ENCODE peak calls at places on chromosomes 3 and 15, in six cellular contexts. U is head of caudate nucleus; P is GM20000; Q is AG08396; J is stimulated activated CD4-positive, alpha-beta T cell treated with anti-CD3 and anti-CD28 coated beads, Interleukin-2, amount 100 ng/mL, for 48 hours; I is transverse colon. H is an unnamed sample.

GRCh38 chr3:3664916-3665315 is 134.3 kb upstream of the LRRN1 start:
- DNase-seq in Q (no peak), I (no peak), J (no peak), P (no peak), U (no peak), H (no peak)

GRCh38 chr3:184168363-184169120 is 6.1 kb upstream of the AP2M1 start:
- DNase-seq in J (no peak), Q (peak), P (no peak), U (peak), I (no peak), H (no peak)

GRCh38 chr15:94370197-94370987 is 139.0 kb downstream of the MCTP2 start:
- DNase-seq in I (no peak), J (no peak), P (no peak), U (no peak), Q (no peak), H (no peak)

GRCh38 chr15:59313703-59314332 is 58.9 kb downstream of the MYO1E start:
- DNase-seq in U (peak), I (peak), J (no peak), P (peak), Q (no peak), H (no peak)

GRCh38 chr3:129507181-129507831 is 21.1 kb upstream of the RHO start:
- DNase-seq in I (no peak), P (no peak), U (peak), Q (no peak), J (no peak), H (no peak)

GRCh38 chr15:57919754-57920153 is 145.8 kb downstream of the ALDH1A2 start:
- DNase-seq in Q (no peak), U (no peak), J (no peak), I (no peak), P (no peak), H (no peak)

GRCh38 chr3:86109434-86109833 is 881.5 kb downstream of the VGLL3 start:
- DNase-seq in U (no peak), P (no peak), Q (no peak), J (no peak), I (no peak), H (no peak)

GRCh38 chr15:80607288-80607980 is 87.7 kb upstream of the ABHD17C start:
- DNase-seq in J (no peak), U (peak), I (no peak), Q (no peak), P (no peak), H (no peak)

GRCh38 chr3:142228964-142229363 is 3.6 kb upstream of the GK5 start:
- DNase-seq in P (no peak), Q (no peak), I (no peak), U (no peak), J (no peak), H (no peak)

GRCh38 chr3:133992951-133993595 is 36.7 kb downstream of the SLCO2A1 start:
- DNase-seq in P (no peak), U (no peak), Q (no peak), I (no peak), J (no peak), H (no peak)

H was measured in T-helper 17 cell.